ENCODE peak calls at places on chromosomes 11 and 22, in nine cellular contexts. G is hypothalamus, B is psoas muscle, T is A549, Z is ELF-1, Q is NCI-H2081, R is Kasumi-1, J is NCI-H187, U is NCI-H774. M is an unnamed sample.

GRCh38 chr11:46252373-46252914 is 25.0 kb upstream of the CREB3L1 start:
- DNase-seq in R (no peak), G (no peak), B (no peak), Q (no peak), U (peak; percentile 24), Z (peak; percentile 31), J (no peak), T (no peak), M (no peak)

GRCh38 chr11:17197431-17197898 is 10.3 kb downstream of the PIK3C2A start:
- DNase-seq in G (no peak), J (no peak), Q (no peak), R (no peak), T (no peak), B (no peak), U (no peak), Z (no peak), M (no peak)

GRCh38 chr11:69335010-69335409 is 41.1 kb downstream of the MYEOV start:
- DNase-seq in R (no peak), T (no peak), B (no peak), Z (no peak), J (no peak), Q (no peak), G (no peak), U (no peak), M (no peak)

GRCh38 chr22:35335936-35336781 is 36.5 kb downstream of the TOM1 start:
- DNase-seq in G (no peak), Z (no peak), Q (no peak), T (no peak), J (no peak), B (no peak), R (no peak), U (no peak), M (no peak)

GRCh38 chr11:581752-582151 is 5.5 kb downstream of the PHRF1 start:
- DNase-seq in U (no peak), J (no peak), B (no peak), R (no peak), T (no peak), Q (no peak), Z (no peak), G (no peak), M (no peak)

GRCh38 chr11:28542556-28542955 is 434.4 kb downstream of the METTL15 start:
- DNase-seq in J (no peak), T (no peak), Q (no peak), B (no peak), R (no peak), Z (no peak), G (no peak), U (peak; percentile 63), M (no peak)

GRCh38 chr22:21589415-21589814 is 21.9 kb downstream of the UBE2L3 start:
- DNase-seq in U (no peak), G (no peak), Q (no peak), R (no peak), B (no peak), J (no peak), Z (no peak), T (no peak), M (no peak)

GRCh38 chr11:74282863-74283484 is 28.5 kb downstream of the P4HA3 start:
- DNase-seq in Q (no peak), T (peak; percentile 50), J (no peak), R (no peak), U (no peak), Z (no peak), G (no peak), B (no peak), M (no peak)

GRCh38 chr11:118740892-118741291 is 50.1 kb downstream of the DDX6 start:
- DNase-seq in Z (no peak), B (no peak), U (no peak), G (no peak), J (no peak), Q (no peak), R (no peak), T (no peak), M (no peak)

GRCh38 chr11:15845261-15845660 is 511.1 kb downstream of the SOX6 start:
- DNase-seq in B (no peak), R (no peak), Z (peak; percentile 89), U (no peak), G (peak; percentile 53), Q (no peak), T (no peak), J (no peak), M (no peak)

GRCh38 chr11:68683086-68683951 is 1.0 kb upstream of the GAL start:
- DNase-seq in J (no peak), R (no peak), Z (no peak), G (no peak), Q (no peak), U (no peak), T (no peak), B (no peak), M (no peak)

GRCh38 chr11:67276821-67277230 is 10.6 kb downstream of the GRK2 start:
- DNase-seq in T (no peak), R (peak; percentile 92), B (peak; percentile 63), G (no peak), Q (no peak), J (no peak), U (no peak), Z (peak; percentile 68), M (no peak)

GRCh38 chr22:34000879-34001526 is 80.7 kb upstream of the LARGE1 start:
- DNase-seq in Z (no peak), Q (no peak), J (no peak), G (no peak), T (no peak), R (no peak), B (no peak), U (no peak), M (no peak)

GRCh38 chr22:26471522-26471921 is 12.1 kb downstream of the HPS4 start:
- DNase-seq in U (no peak), B (peak; percentile 56), R (no peak), J (no peak), Z (no peak), T (peak; percentile 76), Q (no peak), G (no peak), M (no peak)

GRCh38 chr11:113046866-113047265 is 85.6 kb downstream of the NCAM1 start:
- DNase-seq in Z (no peak), J (no peak), R (no peak), B (no peak), U (no peak), G (no peak), Q (no peak), T (no peak), M (no peak)

GRCh38 chr11:10436733-10437132 is 18.3 kb upstream of the AMPD3 start:
- DNase-seq in J (no peak), R (no peak), U (no peak), Q (no peak), B (no peak), G (no peak), Z (no peak), T (no peak), M (no peak)

GRCh38 chr22:45469573-45470383 is 32.9 kb upstream of the FBLN1 start:
- DNase-seq in Q (no peak), B (no peak), U (no peak), J (no peak), R (no peak), Z (peak; percentile 42), G (no peak), T (no peak), M (no peak)

GRCh38 chr11:72633068-72633467 is 41.2 kb downstream of the PDE2A start:
- DNase-seq in G (no peak), T (no peak), Q (no peak), Z (peak; percentile 68), U (no peak), B (no peak), J (no peak), R (no peak), M (no peak)

GRCh38 chr11:69099193-69099592 is 50.5 kb downstream of the TPCN2 start:
- DNase-seq in T (no peak), R (no peak), Z (no peak), J (no peak), B (no peak), U (no peak), G (no peak), Q (no peak), M (no peak)

GRCh38 chr11:86800076-86800955 is at the start of gene PRSS23:
- DNase-seq in B (peak; percentile 73), R (no peak), Q (peak; percentile 69), J (no peak), Z (peak; percentile 74), G (no peak), T (peak; percentile 79), U (peak; percentile 73), M (no peak)

GRCh38 chr11:134578807-134579708 is 167.0 kb upstream of the B3GAT1 start:
- DNase-seq in Z (no peak), G (no peak), B (no peak), T (no peak), R (no peak), Q (peak; percentile 13), U (no peak), J (no peak), M (no peak)

GRCh38 chr11:100964400-100964799 is 165.2 kb downstream of the PGR start:
- DNase-seq in G (no peak), J (no peak), Q (no peak), R (no peak), Z (no peak), U (no peak), B (no peak), T (no peak), M (no peak)

GRCh38 chr11:13503393-13503792 is 7.6 kb upstream of the PTH start:
- DNase-seq in Z (no peak), T (no peak), B (no peak), J (no peak), U (no peak), G (no peak), R (no peak), Q (no peak), M (no peak)

GRCh38 chr22:38755911-38756532 is at the start of gene SUN2:
- DNase-seq in J (peak; percentile 40), R (peak; percentile 55), B (peak; percentile 95), T (peak; percentile 81), G (peak; percentile 92), Z (peak; percentile 80), U (peak; percentile 45), Q (peak; percentile 76), M (peak; percentile 95)

GRCh38 chr11:12287374-12288211 is 89.8 kb upstream of the PARVA start:
- DNase-seq in Z (peak; percentile 91), R (peak; percentile 48), Q (peak; percentile 64), T (peak; percentile 95), B (peak; percentile 67), G (no peak), J (no peak), U (no peak), M (no peak)

GRCh38 chr22:44181912-44182590 is 1.3 kb downstream of the PARVG start:
- DNase-seq in U (no peak), B (no peak), T (no peak), R (no peak), Q (no peak), G (no peak), Z (no peak), J (no peak), M (no peak)

GRCh38 chr22:37905534-37906363 is at the start of gene MICALL1:
- DNase-seq in Z (peak; percentile 62), T (peak; percentile 64), Q (peak; percentile 48), B (peak; percentile 78), G (no peak), U (no peak), J (no peak), R (no peak), M (peak; percentile 46)

GRCh38 chr11:48172818-48173609 is 43.6 kb upstream of the OR4B1 start:
- DNase-seq in Q (peak; percentile 58), B (peak; percentile 50), G (peak; percentile 62), T (peak; percentile 54), U (peak; percentile 10), Z (peak; percentile 90), J (no peak), R (peak; percentile 56), M (peak; percentile 41)

GRCh38 chr11:8335683-8336082 is 72.0 kb upstream of the LMO1 start:
- DNase-seq in J (no peak), Z (no peak), U (no peak), Q (no peak), T (no peak), G (no peak), B (no peak), R (no peak), M (no peak)

GRCh38 chr11:34609187-34609751 is 11.6 kb upstream of the EHF start:
- DNase-seq in Q (no peak), U (no peak), T (no peak), Z (no peak), G (no peak), B (no peak), J (no peak), R (no peak), M (no peak)

GRCh38 chr11:69799582-69799981 is 19.6 kb downstream of the FGF3 start:
- DNase-seq in U (no peak), B (no peak), R (peak; percentile 1), T (peak; percentile 63), J (no peak), G (no peak), Z (peak; percentile 81), Q (no peak), M (no peak)